ENCODE peak calls at places on chromosome 16, in seven cellular contexts. J is activated naive CD4-positive, alpha-beta T cell treated with anti-CD3 and anti-CD28 coated beads for 36 hours; A is T-helper 1 cell; E is choroid plexus epithelial cell; H is NCI-H1694; G is activated CD4-positive, alpha-beta T cell treated with anti-CD3 and anti-CD28 coated beads for 1 hour; T is MV-4-11. I is an unnamed sample.

GRCh38 chr16:81738831-81739496 is 40.1 kb upstream of the PLCG2 start:
- DNase-seq in J (no peak), A (no peak), E (no peak), H (no peak), G (no peak), T (peak; percentile 88), I (peak; percentile 78)

GRCh38 chr16:27330542-27330941 is 16.8 kb downstream of the IL4R start:
- DNase-seq in J (no peak), A (no peak), E (peak; percentile 99), H (no peak), G (no peak), T (no peak), I (no peak)

GRCh38 chr16:28984619-28985135 is at the start of gene LAT:
- DNase-seq in J (peak; percentile 84), A (peak; percentile 73), E (no peak), H (no peak), G (peak; percentile 70), T (peak; percentile 78), I (no peak)

GRCh38 chr16:3580686-3581085 is 3.5 kb upstream of the NLRC3 start:
- DNase-seq in J (no peak), A (no peak), E (peak; percentile 61), H (no peak), G (no peak), T (no peak), I (no peak)

GRCh38 chr16:4989391-4990006 is 31.4 kb downstream of the SEC14L5 start:
- DNase-seq in J (no peak), A (no peak), E (no peak), H (no peak), G (no peak), T (no peak), I (no peak)

GRCh38 chr16:14486520-14487303 is 143.3 kb downstream of the PARN start:
- DNase-seq in J (no peak), A (no peak), E (peak; percentile 95), H (peak; percentile 78), G (no peak), T (no peak), I (no peak)

GRCh38 chr16:67930191-67930590 is 1.5 kb downstream of the CTRL start:
- DNase-seq in J (no peak), A (no peak), E (no peak), H (no peak), G (no peak), T (no peak), I (no peak)

GRCh38 chr16:9791566-9791965 is 390.7 kb downstream of the GRIN2A start:
- DNase-seq in J (no peak), A (no peak), E (no peak), H (no peak), G (no peak), T (no peak), I (no peak)

GRCh38 chr16:49559242-49559641 is 185.6 kb downstream of the C16orf78 start:
- DNase-seq in J (no peak), A (no peak), E (no peak), H (peak; percentile 49), G (no peak), T (no peak), I (no peak)

GRCh38 chr16:12557808-12558207 is 245.9 kb downstream of the CPPED1 start:
- DNase-seq in J (no peak), A (no peak), E (no peak), H (no peak), G (no peak), T (no peak), I (no peak)

GRCh38 chr16:73056911-73057310 is 9.0 kb upstream of the ZFHX3 start:
- DNase-seq in J (no peak), A (no peak), E (no peak), H (no peak), G (no peak), T (no peak), I (no peak)

GRCh38 chr16:3147757-3148104 is 12.9 kb downstream of the ZNF213 start:
- DNase-seq in J (no peak), A (no peak), E (no peak), H (no peak), G (no peak), T (no peak), I (no peak)

GRCh38 chr16:23274968-23275367 is 27.1 kb upstream of the SCNN1B start:
- DNase-seq in J (no peak), A (no peak), E (peak; percentile 2), H (no peak), G (no peak), T (no peak), I (no peak)

GRCh38 chr16:23516366-23517137 is 6.3 kb upstream of the GGA2 start:
- DNase-seq in J (no peak), A (no peak), E (no peak), H (no peak), G (no peak), T (peak; percentile 92), I (peak; percentile 44)

GRCh38 chr16:12366313-12366712 is 389.8 kb downstream of the SNX29 start:
- DNase-seq in J (no peak), A (no peak), E (no peak), H (no peak), G (no peak), T (no peak), I (no peak)

GRCh38 chr16:71526111-71526998 is at the start of gene CHST4:
- DNase-seq in J (no peak), A (no peak), E (peak; percentile 87), H (no peak), G (no peak), T (peak; percentile 42), I (no peak)

GRCh38 chr16:89314858-89315257 is 97.4 kb downstream of the ZNF778 start:
- DNase-seq in J (no peak), A (no peak), E (no peak), H (no peak), G (no peak), T (no peak), I (no peak)

GRCh38 chr16:17032332-17032731 is 438.4 kb downstream of the XYLT1 start:
- DNase-seq in J (no peak), A (no peak), E (no peak), H (no peak), G (no peak), T (no peak), I (no peak)

GRCh38 chr16:2779151-2779920 is 2.3 kb upstream of the ELOB start:
- DNase-seq in J (no peak), A (no peak), E (no peak), H (no peak), G (no peak), T (no peak), I (no peak)

GRCh38 chr16:21023509-21024202 is 123.1 kb downstream of the LYRM1 start:
- DNase-seq in J (peak; percentile 22), A (no peak), E (no peak), H (no peak), G (no peak), T (no peak), I (no peak)

GRCh38 chr16:11121909-11122692 is 133.9 kb downstream of the SOCS1 start:
- DNase-seq in J (no peak), A (no peak), E (no peak), H (no peak), G (no peak), T (no peak), I (no peak)

GRCh38 chr16:89219365-89219764 is 1.9 kb downstream of the ZNF778 start:
- DNase-seq in J (no peak), A (no peak), E (no peak), H (no peak), G (no peak), T (no peak), I (no peak)

GRCh38 chr16:48231675-48232214 is 12.4 kb upstream of the LONP2 start:
- DNase-seq in J (peak; percentile 73), A (no peak), E (peak; percentile 76), H (peak; percentile 3), G (no peak), T (peak; percentile 53), I (no peak)

GRCh38 chr16:20944861-20945390 is 44.4 kb downstream of the LYRM1 start:
- DNase-seq in J (peak; percentile 58), A (no peak), E (peak; percentile 35), H (no peak), G (no peak), T (peak; percentile 57), I (no peak)

GRCh38 chr16:52069866-52070265 is 477.1 kb downstream of the TOX3 start:
- DNase-seq in J (no peak), A (no peak), E (peak; percentile 12), H (peak; percentile 46), G (no peak), T (no peak), I (no peak)

GRCh38 chr16:10228779-10229178 is 46.6 kb upstream of the GRIN2A start:
- DNase-seq in J (no peak), A (no peak), E (no peak), H (no peak), G (no peak), T (peak; percentile 8), I (no peak)

GRCh38 chr16:72467157-72467759 is 295.3 kb upstream of the PMFBP1 start:
- DNase-seq in J (no peak), A (no peak), E (peak; percentile 81), H (peak; percentile 16), G (no peak), T (peak; percentile 46), I (no peak)

GRCh38 chr16:2775765-2776499 is 1.1 kb downstream of the ELOB start:
- DNase-seq in J (no peak), A (no peak), E (no peak), H (no peak), G (no peak), T (no peak), I (no peak)

GRCh38 chr16:53022374-53022773 is 30.3 kb downstream of the CHD9NB start:
- DNase-seq in J (peak; percentile 27), A (no peak), E (peak; percentile 68), H (peak; percentile 70), G (no peak), T (peak; percentile 38), I (no peak)

GRCh38 chr16:2223375-2224182 is at the start of gene E4F1:
- DNase-seq in J (peak; percentile 100), A (peak; percentile 99), E (peak; percentile 100), H (peak; percentile 95), G (peak; percentile 98), T (peak; percentile 99), I (peak; percentile 98)

GRCh38 chr16:67419931-67420330 is 3.7 kb upstream of the ZDHHC1 start:
- DNase-seq in J (no peak), A (no peak), E (no peak), H (no peak), G (no peak), T (no peak), I (no peak)

I was measured in activated B cell treated with CpG ODN at 0.5 μM for 24 hours.